ENCODE peak calls at places on chromosomes 11 and 22, in four cellular contexts. S is activated naive CD4-positive, alpha-beta T cell treated with anti-CD3 and anti-CD28 coated beads, Interleukin-2, amount 10 ng/mL, durations not matched to agents 7 days and 5 days; H is natural killer cell treated with Interleukin-12 subunit alpha and Interleukin-12 subunit beta and Interleukin-15 and Interleukin-18, amount 100 ng/mL, for 72 hours; X is cardiac fibroblast. F is an unnamed sample.

GRCh38 chr22:50657925-50658324 is 14.7 kb upstream of the SHANK3 start:
- DNase-seq in H (no peak), X (no peak), S (no peak), F (no peak)

GRCh38 chr11:119787074-119787461 is 58.1 kb upstream of the NECTIN1 start:
- DNase-seq in X (no peak), H (peak), S (no peak), F (no peak)

GRCh38 chr22:27662359-27663030 is 139.1 kb downstream of the MN1 start:
- DNase-seq in H (no peak), S (no peak), X (no peak), F (no peak)

GRCh38 chr11:117870176-117870952 is 6.1 kb downstream of the FXYD6 start:
- DNase-seq in X (no peak), S (no peak), H (no peak), F (no peak)

GRCh38 chr11:30566482-30566881 is 19.7 kb downstream of the MPPED2 start:
- DNase-seq in S (no peak), H (no peak), X (no peak), F (no peak)

GRCh38 chr22:38733329-38734202 is 22.2 kb downstream of the SUN2 start:
- DNase-seq in S (peak), H (no peak), X (peak), F (no peak)

GRCh38 chr11:78420796-78421209 is 3.2 kb upstream of the GAB2 start:
- DNase-seq in S (peak), X (peak), H (no peak), F (peak)

GRCh38 chr22:47014946-47015345 is 252.5 kb downstream of the TBC1D22A start:
- DNase-seq in H (no peak), X (no peak), S (no peak), F (no peak)

GRCh38 chr11:19552100-19552499 is 160.5 kb upstream of the NAV2 start:
- DNase-seq in X (no peak), H (no peak), S (no peak), F (no peak)

GRCh38 chr11:33475999-33476398 is 218.8 kb downstream of the HIPK3 start:
- DNase-seq in X (peak), H (no peak), S (no peak), F (peak)

GRCh38 chr11:115552151-115552550 is 47.9 kb upstream of the CADM1 start:
- DNase-seq in S (no peak), X (no peak), H (no peak), F (no peak)

GRCh38 chr11:70106757-70107156 is 28.6 kb downstream of the ANO1 start:
- DNase-seq in S (no peak), H (no peak), X (no peak), F (no peak)

GRCh38 chr22:31102441-31103081 is 4.8 kb downstream of the SELENOM start:
- DNase-seq in X (peak), H (no peak), S (no peak), F (peak)

GRCh38 chr22:49392247-49392646 is 435.4 kb downstream of the BRD1 start:
- DNase-seq in S (no peak), H (no peak), X (no peak), F (no peak)

GRCh38 chr22:41180926-41181325 is 24.2 kb upstream of the L3MBTL2 start:
- DNase-seq in S (no peak), H (no peak), X (no peak), F (no peak)

GRCh38 chr11:12195773-12196172 is 85.4 kb downstream of the MICAL2 start:
- DNase-seq in X (no peak), S (peak), H (no peak), F (no peak)

GRCh38 chr11:103537904-103538502 is 428.8 kb downstream of the DYNC2H1 start:
- DNase-seq in X (peak), S (no peak), H (no peak), F (peak)

GRCh38 chr11:73325036-73325981 is 17.2 kb downstream of the ARHGEF17 start:
- DNase-seq in H (no peak), S (no peak), X (peak), F (no peak)

GRCh38 chr11:36222755-36223635 is 66.2 kb downstream of the COMMD9 start:
- DNase-seq in H (no peak), X (no peak), S (no peak), F (peak)

GRCh38 chr22:31952094-31952401 is 7.7 kb downstream of the YWHAH start:
- DNase-seq in X (no peak), H (no peak), S (no peak), F (peak)

GRCh38 chr11:32325187-32325586 is 110.2 kb downstream of the WT1 start:
- DNase-seq in X (no peak), H (no peak), S (no peak), F (no peak)

GRCh38 chr11:64344160-64344559 is 4.2 kb downstream of the CCDC88B start:
- DNase-seq in S (no peak), X (no peak), H (no peak), F (no peak)

GRCh38 chr11:79857404-79857803 is 416.6 kb upstream of the TENM4 start:
- DNase-seq in S (no peak), X (no peak), H (no peak), F (no peak)

GRCh38 chr11:67418476-67419281 is 3.2 kb downstream of the CARNS1 start:
- DNase-seq in S (no peak), X (no peak), H (no peak), F (no peak)

GRCh38 chr11:73555615-73556014 is 42.3 kb downstream of the FAM168A start:
- DNase-seq in H (no peak), X (no peak), S (no peak), F (no peak)

GRCh38 chr22:33510429-33510904 is 409.8 kb downstream of the LARGE1 start:
- DNase-seq in X (no peak), H (no peak), S (no peak), F (no peak)

GRCh38 chr11:9146477-9146876 is 55.1 kb upstream of the SCUBE2 start:
- DNase-seq in S (no peak), X (no peak), H (no peak), F (no peak)

GRCh38 chr11:74135516-74135840 is 35.3 kb downstream of the C2CD3 start:
- DNase-seq in X (no peak), S (no peak), H (no peak), F (peak)

GRCh38 chr22:32050678-32051515 is 7.8 kb downstream of the SLC5A1 start:
- DNase-seq in H (no peak), X (peak), S (peak), F (peak)

GRCh38 chr22:29664731-29665130 is 55.1 kb upstream of the CABP7 start:
- DNase-seq in S (no peak), X (no peak), H (no peak), F (peak)

GRCh38 chr11:46984987-46985386 is 48.4 kb downstream of the CSTPP1 start:
- DNase-seq in S (no peak), H (no peak), X (no peak), F (no peak)

GRCh38 chr11:111093061-111093460 is 152.5 kb upstream of the POU2AF2 start:
- DNase-seq in H (no peak), X (no peak), S (no peak), F (no peak)

GRCh38 chr11:2099523-2100316 is 39.5 kb downstream of the IGF2 start:
- DNase-seq in H (peak), X (no peak), S (no peak), F (no peak)

GRCh38 chr22:28282346-28282745 is 363.3 kb upstream of the PITPNB start:
- DNase-seq in X (peak), S (no peak), H (no peak), F (peak)

F was measured in astrocyte of the spinal cord.